ENCODE peak calls at places on chromosomes 4 and X, in four cellular contexts. J is mesendoderm, N is HT1080, T is neural crest cell. F is an unnamed sample.

GRCh38 chrX:130896816-130897508 is 6.0 kb downstream of the ENOX2 start:
- DNase-seq in J (no peak), N (no peak), T (no peak), F (no peak)

GRCh38 chrX:63922221-63922620 is 137.2 kb upstream of the ARHGEF9 start:
- DNase-seq in J (no peak), N (peak; percentile 46), T (no peak), F (no peak)

GRCh38 chrX:50769389-50770063 is 44.5 kb downstream of the SHROOM4 start:
- DNase-seq in J (no peak), N (peak; percentile 14), T (no peak), F (no peak)

GRCh38 chr4:8703857-8704495 is 111.4 kb downstream of the CPZ start:
- DNase-seq in J (no peak), N (no peak), T (no peak), F (no peak)

GRCh38 chrX:143363419-143363818 is 153.9 kb downstream of the SPANXN3 start:
- DNase-seq in J (no peak), N (no peak), T (no peak), F (no peak)

GRCh38 chr4:38237139-38237538 is 276.9 kb downstream of the PTTG2 start:
- DNase-seq in J (no peak), N (peak; percentile 83), T (no peak), F (no peak)

GRCh38 chr4:38160487-38161207 is 200.4 kb downstream of the PTTG2 start:
- DNase-seq in J (peak; percentile 88), N (peak; percentile 91), T (no peak), F (peak; percentile 73)

GRCh38 chrX:48179691-48180090 is 16.9 kb downstream of the SSX5 start:
- DNase-seq in J (no peak), N (no peak), T (no peak), F (no peak)

GRCh38 chr4:2083826-2084160 is 24.7 kb downstream of the NAT8L start:
- DNase-seq in J (no peak), N (no peak), T (no peak), F (no peak)

GRCh38 chrX:16462912-16463311 is 187.0 kb upstream of the S100G start:
- DNase-seq in J (no peak), N (no peak), T (no peak), F (no peak)

GRCh38 chrX:17876135-17876534 is 15.0 kb upstream of the RAI2 start:
- DNase-seq in J (peak; percentile 18), N (peak; percentile 1), T (no peak), F (no peak)

GRCh38 chr4:3848323-3848722 is 82.1 kb downstream of the ADRA2C start:
- DNase-seq in J (no peak), N (no peak), T (no peak), F (no peak)

GRCh38 chr4:16794816-16795445 is 103.5 kb downstream of the LDB2 start:
- DNase-seq in J (peak; percentile 85), N (peak; percentile 46), T (peak; percentile 68), F (peak; percentile 59)

GRCh38 chrX:68261060-68261672 is 172.1 kb downstream of the OPHN1 start:
- DNase-seq in J (no peak), N (peak; percentile 50), T (no peak), F (no peak)

GRCh38 chr4:74667944-74668343 is 126.4 kb downstream of the BTC start:
- DNase-seq in J (no peak), N (no peak), T (no peak), F (no peak)

GRCh38 chrX:12700745-12701144 is 90.5 kb upstream of the PRPS2 start:
- DNase-seq in J (no peak), N (no peak), T (no peak), F (no peak)

GRCh38 chrX:153906126-153906917 is 1.8 kb downstream of the AVPR2 start:
- DNase-seq in J (no peak), N (no peak), T (no peak), F (no peak)

GRCh38 chrX:19174401-19175025 is 52.2 kb upstream of the ADGRG2 start:
- DNase-seq in J (no peak), N (peak; percentile 81), T (no peak), F (no peak)

GRCh38 chrX:116238866-116239265 is 68.3 kb downstream of the AGTR2 start:
- DNase-seq in J (no peak), N (no peak), T (no peak), F (no peak)

GRCh38 chrX:6777211-6778002 is 242.5 kb upstream of the VCX3A start:
- DNase-seq in J (no peak), N (no peak), T (no peak), F (no peak)

GRCh38 chrX:111519215-111519614 is 7.8 kb downstream of the SERTM2 start:
- DNase-seq in J (peak; percentile 49), N (peak; percentile 15), T (peak; percentile 20), F (no peak)

GRCh38 chr4:85166318-85166717 is 199.8 kb upstream of the WDFY3 start:
- DNase-seq in J (no peak), N (peak; percentile 9), T (no peak), F (no peak)

GRCh38 chrX:28946846-28947245 is 359.6 kb downstream of the IL1RAPL1 start:
- DNase-seq in J (no peak), N (no peak), T (no peak), F (no peak)

GRCh38 chr4:2798399-2799301 is 5.8 kb downstream of the SH3BP2 start:
- DNase-seq in J (no peak), N (no peak), T (no peak), F (no peak)

GRCh38 chr4:71201817-71202576 is 136.8 kb upstream of the SLC4A4 start:
- DNase-seq in J (peak; percentile 19), N (no peak), T (no peak), F (no peak)

GRCh38 chrX:39969099-39969825 is 128.5 kb downstream of the BCOR start:
- DNase-seq in J (peak; percentile 78), N (no peak), T (no peak), F (peak; percentile 15)

GRCh38 chr4:122663814-122664610 is 43.1 kb upstream of the IL21 start:
- DNase-seq in J (no peak), N (no peak), T (no peak), F (no peak)

GRCh38 chr4:74098628-74098995 is 383 bp downstream of the CXCL2 start:
- DNase-seq in J (no peak), N (no peak), T (peak; percentile 9), F (no peak)

GRCh38 chrX:149040873-149041535 is 464.1 kb downstream of the IDS start:
- DNase-seq in J (no peak), N (peak; percentile 32), T (no peak), F (no peak)

GRCh38 chr4:112910109-112910736 is 139.2 kb upstream of the ANK2 start:
- DNase-seq in J (no peak), N (no peak), T (no peak), F (no peak)

GRCh38 chr4:74112399-74113090 is 13.6 kb upstream of the CXCL2 start:
- DNase-seq in J (no peak), N (no peak), T (no peak), F (no peak)

GRCh38 chr4:169243808-169244207 is 26.9 kb downstream of the SH3RF1 start:
- DNase-seq in J (no peak), N (no peak), T (no peak), F (no peak)

GRCh38 chr4:182743815-182744214 is 173.4 kb downstream of the DCTD start:
- DNase-seq in J (no peak), N (no peak), T (no peak), F (no peak)

F was measured in HuH-7.